ENCODE peak calls at places on chromosomes 6 and 20, in nine cellular contexts. One of them, this sample, is unnamed.

GRCh38 chr6:80436663-80437062 is 330.2 kb downstream of the BCKDHB start:
- DNase-seq in M059J: no peak
- DNase-seq in effector CD4-positive, alpha-beta T cell: no peak
- DNase-seq in GM18507: no peak
- DNase-seq in HS-5: no peak
- DNase-seq in activated CD4-positive, alpha-beta T cell treated with anti-CD3 and anti-CD28 coated beads for 48 hours: no peak
- DNase-seq in CD4-positive, alpha-beta T cell: no peak
- DNase-seq in psoas muscle: no peak
- DNase-seq in small intestine: no peak
- DNase-seq in this sample: no peak

GRCh38 chr20:9236408-9236912 is 167.6 kb downstream of the PLCB4 start:
- DNase-seq in HS-5: no peak
- DNase-seq in CD4-positive, alpha-beta T cell: no peak
- DNase-seq in psoas muscle: no peak
- DNase-seq in effector CD4-positive, alpha-beta T cell: no peak
- DNase-seq in GM18507: no peak
- DNase-seq in small intestine: no peak
- DNase-seq in activated CD4-positive, alpha-beta T cell treated with anti-CD3 and anti-CD28 coated beads for 48 hours: no peak
- DNase-seq in M059J: no peak
- DNase-seq in this sample: no peak

GRCh38 chr20:41509801-41510200 is 108.4 kb downstream of the CHD6 start:
- DNase-seq in small intestine: peak; percentile 31
- DNase-seq in M059J: no peak
- DNase-seq in activated CD4-positive, alpha-beta T cell treated with anti-CD3 and anti-CD28 coated beads for 48 hours: no peak
- DNase-seq in HS-5: no peak
- DNase-seq in CD4-positive, alpha-beta T cell: no peak
- DNase-seq in effector CD4-positive, alpha-beta T cell: no peak
- DNase-seq in psoas muscle: peak; percentile 57
- DNase-seq in GM18507: no peak
- DNase-seq in this sample: no peak

GRCh38 chr6:1461207-1461606 is 71.8 kb downstream of the FOXF2 start:
- DNase-seq in activated CD4-positive, alpha-beta T cell treated with anti-CD3 and anti-CD28 coated beads for 48 hours: no peak
- DNase-seq in HS-5: peak; percentile 68
- DNase-seq in GM18507: no peak
- DNase-seq in psoas muscle: no peak
- DNase-seq in M059J: peak; percentile 97
- DNase-seq in small intestine: no peak
- DNase-seq in CD4-positive, alpha-beta T cell: no peak
- DNase-seq in effector CD4-positive, alpha-beta T cell: no peak
- DNase-seq in this sample: no peak

GRCh38 chr20:41697861-41698559 is 79.8 kb upstream of the CHD6 start:
- DNase-seq in GM18507: no peak
- DNase-seq in HS-5: no peak
- DNase-seq in activated CD4-positive, alpha-beta T cell treated with anti-CD3 and anti-CD28 coated beads for 48 hours: peak; percentile 17
- DNase-seq in psoas muscle: no peak
- DNase-seq in small intestine: peak; percentile 24
- DNase-seq in M059J: peak; percentile 50
- DNase-seq in CD4-positive, alpha-beta T cell: no peak
- DNase-seq in effector CD4-positive, alpha-beta T cell: no peak
- DNase-seq in this sample: peak; percentile 56

GRCh38 chr6:3348821-3349220 is 90.1 kb downstream of the PSMG4 start:
- DNase-seq in small intestine: no peak
- DNase-seq in GM18507: no peak
- DNase-seq in M059J: peak; percentile 53
- DNase-seq in CD4-positive, alpha-beta T cell: no peak
- DNase-seq in activated CD4-positive, alpha-beta T cell treated with anti-CD3 and anti-CD28 coated beads for 48 hours: no peak
- DNase-seq in psoas muscle: no peak
- DNase-seq in effector CD4-positive, alpha-beta T cell: no peak
- DNase-seq in HS-5: no peak
- DNase-seq in this sample: no peak

GRCh38 chr6:53499094-53499493 is 45.8 kb downstream of the GCLC start:
- DNase-seq in GM18507: no peak
- DNase-seq in CD4-positive, alpha-beta T cell: no peak
- DNase-seq in HS-5: no peak
- DNase-seq in psoas muscle: no peak
- DNase-seq in effector CD4-positive, alpha-beta T cell: no peak
- DNase-seq in M059J: no peak
- DNase-seq in small intestine: no peak
- DNase-seq in activated CD4-positive, alpha-beta T cell treated with anti-CD3 and anti-CD28 coated beads for 48 hours: no peak
- DNase-seq in this sample: no peak

GRCh38 chr20:1211954-1212497 is 8.8 kb downstream of the C20orf202 start:
- DNase-seq in activated CD4-positive, alpha-beta T cell treated with anti-CD3 and anti-CD28 coated beads for 48 hours: no peak
- DNase-seq in effector CD4-positive, alpha-beta T cell: no peak
- DNase-seq in HS-5: no peak
- DNase-seq in GM18507: no peak
- DNase-seq in psoas muscle: no peak
- DNase-seq in small intestine: no peak
- DNase-seq in CD4-positive, alpha-beta T cell: no peak
- DNase-seq in M059J: no peak
- DNase-seq in this sample: peak; percentile 35

GRCh38 chr6:3414704-3415453 is 42.0 kb downstream of the SLC22A23 start:
- DNase-seq in psoas muscle: no peak
- DNase-seq in CD4-positive, alpha-beta T cell: peak; percentile 7
- DNase-seq in GM18507: no peak
- DNase-seq in effector CD4-positive, alpha-beta T cell: no peak
- DNase-seq in M059J: peak; percentile 84
- DNase-seq in HS-5: no peak
- DNase-seq in small intestine: no peak
- DNase-seq in activated CD4-positive, alpha-beta T cell treated with anti-CD3 and anti-CD28 coated beads for 48 hours: peak; percentile 42
- DNase-seq in this sample: peak; percentile 71

This sample was measured in K562.